ENCODE peak calls at places on chromosomes 1 and 21, in six cellular contexts. One of them, this sample, is unnamed.

GRCh38 chr1:230090194-230090711 is 23.2 kb downstream of the GALNT2 start:
- DNase-seq in ELR: peak
- DNase-seq in smooth muscle cell of the brain vasculature: no peak
- DNase-seq in naive thymus-derived CD4-positive, alpha-beta T cell: no peak
- DNase-seq in amniotic stem cell: peak
- DNase-seq in SJSA1: peak
- DNase-seq in this sample: peak

GRCh38 chr1:118978914-118979701 is 9.0 kb downstream of the TBX15 start:
- DNase-seq in ELR: no peak
- DNase-seq in smooth muscle cell of the brain vasculature: no peak
- DNase-seq in naive thymus-derived CD4-positive, alpha-beta T cell: no peak
- DNase-seq in amniotic stem cell: no peak
- DNase-seq in SJSA1: peak
- DNase-seq in this sample: no peak

GRCh38 chr21:38958940-38959685 is 153.4 kb downstream of the ETS2 start:
- DNase-seq in ELR: peak
- DNase-seq in smooth muscle cell of the brain vasculature: no peak
- DNase-seq in naive thymus-derived CD4-positive, alpha-beta T cell: no peak
- DNase-seq in amniotic stem cell: peak
- DNase-seq in SJSA1: peak
- DNase-seq in this sample: peak

GRCh38 chr1:195462646-195463045 is 1145.6 kb downstream of the KCNT2 start:
- DNase-seq in ELR: peak
- DNase-seq in smooth muscle cell of the brain vasculature: no peak
- DNase-seq in naive thymus-derived CD4-positive, alpha-beta T cell: no peak
- DNase-seq in amniotic stem cell: peak
- DNase-seq in SJSA1: no peak
- DNase-seq in this sample: no peak

GRCh38 chr1:184482113-184482512 is 95.3 kb downstream of the C1orf21 start:
- DNase-seq in ELR: no peak
- DNase-seq in smooth muscle cell of the brain vasculature: no peak
- DNase-seq in naive thymus-derived CD4-positive, alpha-beta T cell: no peak
- DNase-seq in amniotic stem cell: no peak
- DNase-seq in SJSA1: no peak
- DNase-seq in this sample: peak

GRCh38 chr1:29515188-29515955 is 279.1 kb downstream of the PTPRU start:
- DNase-seq in ELR: no peak
- DNase-seq in smooth muscle cell of the brain vasculature: no peak
- DNase-seq in naive thymus-derived CD4-positive, alpha-beta T cell: no peak
- DNase-seq in amniotic stem cell: no peak
- DNase-seq in SJSA1: no peak
- DNase-seq in this sample: no peak

GRCh38 chr1:30856260-30856790 is 52.2 kb downstream of the SDC3 start:
- DNase-seq in ELR: no peak
- DNase-seq in smooth muscle cell of the brain vasculature: no peak
- DNase-seq in naive thymus-derived CD4-positive, alpha-beta T cell: no peak
- DNase-seq in amniotic stem cell: no peak
- DNase-seq in SJSA1: no peak
- DNase-seq in this sample: no peak

GRCh38 chr21:38788275-38788911 is 17.3 kb upstream of the ETS2 start:
- DNase-seq in ELR: no peak
- DNase-seq in smooth muscle cell of the brain vasculature: no peak
- DNase-seq in naive thymus-derived CD4-positive, alpha-beta T cell: no peak
- DNase-seq in amniotic stem cell: no peak
- DNase-seq in SJSA1: peak
- DNase-seq in this sample: no peak

GRCh38 chr1:26122988-26123973 is 11.7 kb downstream of the PDIK1L start:
- DNase-seq in ELR: peak
- DNase-seq in smooth muscle cell of the brain vasculature: no peak
- DNase-seq in naive thymus-derived CD4-positive, alpha-beta T cell: no peak
- DNase-seq in amniotic stem cell: peak
- DNase-seq in SJSA1: no peak
- DNase-seq in this sample: peak

GRCh38 chr1:173202430-173203145 is 4.5 kb downstream of the TNFSF4 start:
- DNase-seq in ELR: peak
- DNase-seq in smooth muscle cell of the brain vasculature: no peak
- DNase-seq in naive thymus-derived CD4-positive, alpha-beta T cell: no peak
- DNase-seq in amniotic stem cell: peak
- DNase-seq in SJSA1: peak
- DNase-seq in this sample: peak

GRCh38 chr1:156075158-156075557 is 7.1 kb downstream of the MEX3A start:
- DNase-seq in ELR: no peak
- DNase-seq in smooth muscle cell of the brain vasculature: no peak
- DNase-seq in naive thymus-derived CD4-positive, alpha-beta T cell: no peak
- DNase-seq in amniotic stem cell: no peak
- DNase-seq in SJSA1: no peak
- DNase-seq in this sample: no peak

GRCh38 chr1:218345673-218346390 is 696 bp downstream of the TGFB2 start:
- DNase-seq in ELR: peak
- DNase-seq in smooth muscle cell of the brain vasculature: no peak
- DNase-seq in naive thymus-derived CD4-positive, alpha-beta T cell: peak
- DNase-seq in amniotic stem cell: no peak
- DNase-seq in SJSA1: peak
- DNase-seq in this sample: peak

GRCh38 chr1:234272656-234273312 is 100.5 kb upstream of the COA6 start:
- DNase-seq in ELR: no peak
- DNase-seq in smooth muscle cell of the brain vasculature: no peak
- DNase-seq in naive thymus-derived CD4-positive, alpha-beta T cell: no peak
- DNase-seq in amniotic stem cell: no peak
- DNase-seq in SJSA1: no peak
- DNase-seq in this sample: no peak

GRCh38 chr1:45334308-45335245 is 5.4 kb upstream of the TOE1 start:
- DNase-seq in ELR: no peak
- DNase-seq in smooth muscle cell of the brain vasculature: no peak
- DNase-seq in naive thymus-derived CD4-positive, alpha-beta T cell: no peak
- DNase-seq in amniotic stem cell: no peak
- DNase-seq in SJSA1: no peak
- DNase-seq in this sample: no peak

GRCh38 chr1:81029266-81029665 is 771.5 kb upstream of the ADGRL2 start:
- DNase-seq in ELR: peak
- DNase-seq in smooth muscle cell of the brain vasculature: no peak
- DNase-seq in naive thymus-derived CD4-positive, alpha-beta T cell: no peak
- DNase-seq in amniotic stem cell: no peak
- DNase-seq in SJSA1: peak
- DNase-seq in this sample: no peak

GRCh38 chr1:102219463-102219862 is 222.7 kb upstream of the OLFM3 start:
- DNase-seq in ELR: no peak
- DNase-seq in smooth muscle cell of the brain vasculature: no peak
- DNase-seq in naive thymus-derived CD4-positive, alpha-beta T cell: no peak
- DNase-seq in amniotic stem cell: no peak
- DNase-seq in SJSA1: no peak
- DNase-seq in this sample: no peak

GRCh38 chr1:14113841-14114567 is 414.0 kb downstream of the PRDM2 start:
- DNase-seq in ELR: no peak
- DNase-seq in smooth muscle cell of the brain vasculature: no peak
- DNase-seq in naive thymus-derived CD4-positive, alpha-beta T cell: no peak
- DNase-seq in amniotic stem cell: no peak
- DNase-seq in SJSA1: peak
- DNase-seq in this sample: no peak

GRCh38 chr1:112794654-112795239 is 79.6 kb upstream of the PPM1J start:
- DNase-seq in ELR: no peak
- DNase-seq in smooth muscle cell of the brain vasculature: no peak
- DNase-seq in naive thymus-derived CD4-positive, alpha-beta T cell: no peak
- DNase-seq in amniotic stem cell: no peak
- DNase-seq in SJSA1: no peak
- DNase-seq in this sample: no peak

GRCh38 chr1:29521846-29522580 is 285.7 kb downstream of the PTPRU start:
- DNase-seq in ELR: no peak
- DNase-seq in smooth muscle cell of the brain vasculature: no peak
- DNase-seq in naive thymus-derived CD4-positive, alpha-beta T cell: peak
- DNase-seq in amniotic stem cell: no peak
- DNase-seq in SJSA1: no peak
- DNase-seq in this sample: no peak

GRCh38 chr1:237390798-237391197 is 348.8 kb downstream of the RYR2 start:
- DNase-seq in ELR: peak
- DNase-seq in smooth muscle cell of the brain vasculature: no peak
- DNase-seq in naive thymus-derived CD4-positive, alpha-beta T cell: no peak
- DNase-seq in amniotic stem cell: no peak
- DNase-seq in SJSA1: no peak
- DNase-seq in this sample: no peak

GRCh38 chr1:240462766-240463410 is 149.1 kb downstream of the GREM2 start:
- DNase-seq in ELR: no peak
- DNase-seq in smooth muscle cell of the brain vasculature: no peak
- DNase-seq in naive thymus-derived CD4-positive, alpha-beta T cell: no peak
- DNase-seq in amniotic stem cell: no peak
- DNase-seq in SJSA1: no peak
- DNase-seq in this sample: no peak

GRCh38 chr1:2554621-2555387 is 1.4 kb upstream of the TNFRSF14 start:
- DNase-seq in ELR: peak
- DNase-seq in smooth muscle cell of the brain vasculature: no peak
- DNase-seq in naive thymus-derived CD4-positive, alpha-beta T cell: peak
- DNase-seq in amniotic stem cell: no peak
- DNase-seq in SJSA1: no peak
- DNase-seq in this sample: peak

GRCh38 chr21:14554948-14555347 is 8.8 kb upstream of the SAMSN1 start:
- DNase-seq in ELR: peak
- DNase-seq in smooth muscle cell of the brain vasculature: no peak
- DNase-seq in naive thymus-derived CD4-positive, alpha-beta T cell: no peak
- DNase-seq in amniotic stem cell: no peak
- DNase-seq in SJSA1: no peak
- DNase-seq in this sample: no peak

GRCh38 chr1:19375621-19376020 is 63.5 kb downstream of the SLC66A1 start:
- DNase-seq in ELR: no peak
- DNase-seq in smooth muscle cell of the brain vasculature: no peak
- DNase-seq in naive thymus-derived CD4-positive, alpha-beta T cell: no peak
- DNase-seq in amniotic stem cell: no peak
- DNase-seq in SJSA1: no peak
- DNase-seq in this sample: peak

GRCh38 chr1:21804536-21804935 is 7.5 kb upstream of the LDLRAD2 start:
- DNase-seq in ELR: no peak
- DNase-seq in smooth muscle cell of the brain vasculature: no peak
- DNase-seq in naive thymus-derived CD4-positive, alpha-beta T cell: no peak
- DNase-seq in amniotic stem cell: no peak
- DNase-seq in SJSA1: no peak
- DNase-seq in this sample: no peak

GRCh38 chr1:22250724-22251123 is 107.8 kb upstream of the WNT4 start:
- DNase-seq in ELR: peak
- DNase-seq in smooth muscle cell of the brain vasculature: no peak
- DNase-seq in naive thymus-derived CD4-positive, alpha-beta T cell: no peak
- DNase-seq in amniotic stem cell: no peak
- DNase-seq in SJSA1: peak
- DNase-seq in this sample: peak

GRCh38 chr1:198849108-198849507 is 210.3 kb downstream of the PTPRC start:
- DNase-seq in ELR: no peak
- DNase-seq in smooth muscle cell of the brain vasculature: no peak
- DNase-seq in naive thymus-derived CD4-positive, alpha-beta T cell: no peak
- DNase-seq in amniotic stem cell: no peak
- DNase-seq in SJSA1: no peak
- DNase-seq in this sample: no peak

GRCh38 chr21:33640697-33641338 is 723 bp downstream of the CRYZL1 start:
- DNase-seq in ELR: peak
- DNase-seq in smooth muscle cell of the brain vasculature: no peak
- DNase-seq in naive thymus-derived CD4-positive, alpha-beta T cell: no peak
- DNase-seq in amniotic stem cell: no peak
- DNase-seq in SJSA1: no peak
- DNase-seq in this sample: peak

GRCh38 chr1:179169616-179170467 is 59.6 kb downstream of the ABL2 start:
- DNase-seq in ELR: peak
- DNase-seq in smooth muscle cell of the brain vasculature: no peak
- DNase-seq in naive thymus-derived CD4-positive, alpha-beta T cell: no peak
- DNase-seq in amniotic stem cell: peak
- DNase-seq in SJSA1: peak
- DNase-seq in this sample: peak

GRCh38 chr1:224238756-224239155 is 55.7 kb downstream of the DEGS1 start:
- DNase-seq in ELR: no peak
- DNase-seq in smooth muscle cell of the brain vasculature: no peak
- DNase-seq in naive thymus-derived CD4-positive, alpha-beta T cell: no peak
- DNase-seq in amniotic stem cell: no peak
- DNase-seq in SJSA1: no peak
- DNase-seq in this sample: no peak

GRCh38 chr1:220455559-220455958 is 72.4 kb upstream of the MARK1 start:
- DNase-seq in ELR: no peak
- DNase-seq in smooth muscle cell of the brain vasculature: no peak
- DNase-seq in naive thymus-derived CD4-positive, alpha-beta T cell: no peak
- DNase-seq in amniotic stem cell: no peak
- DNase-seq in SJSA1: no peak
- DNase-seq in this sample: no peak

GRCh38 chr21:27268290-27268689 is 301.4 kb upstream of the ADAMTS5 start:
- DNase-seq in ELR: peak
- DNase-seq in smooth muscle cell of the brain vasculature: no peak
- DNase-seq in naive thymus-derived CD4-positive, alpha-beta T cell: no peak
- DNase-seq in amniotic stem cell: no peak
- DNase-seq in SJSA1: peak
- DNase-seq in this sample: peak

GRCh38 chr21:41926068-41926806 is 27.6 kb downstream of the C2CD2 start:
- DNase-seq in ELR: peak
- DNase-seq in smooth muscle cell of the brain vasculature: no peak
- DNase-seq in naive thymus-derived CD4-positive, alpha-beta T cell: peak
- DNase-seq in amniotic stem cell: no peak
- DNase-seq in SJSA1: peak
- DNase-seq in this sample: peak

GRCh38 chr1:153032073-153032472 is 1.1 kb downstream of the SPRR1B start:
- DNase-seq in ELR: no peak
- DNase-seq in smooth muscle cell of the brain vasculature: no peak
- DNase-seq in naive thymus-derived CD4-positive, alpha-beta T cell: no peak
- DNase-seq in amniotic stem cell: no peak
- DNase-seq in SJSA1: no peak
- DNase-seq in this sample: no peak

GRCh38 chr1:196102826-196103225 is 505.4 kb downstream of the KCNT2 start:
- DNase-seq in ELR: no peak
- DNase-seq in smooth muscle cell of the brain vasculature: no peak
- DNase-seq in naive thymus-derived CD4-positive, alpha-beta T cell: no peak
- DNase-seq in amniotic stem cell: no peak
- DNase-seq in SJSA1: no peak
- DNase-seq in this sample: no peak

This sample was measured in RPMI7951.